ENCODE peak calls at places on chromosomes 6 and 20, in eight cellular contexts. One of them, this sample, is unnamed.

GRCh38 chr6:138999949-139000725 is 12.1 kb upstream of the REPS1 start:
- DNase-seq in EH: peak; percentile 61
- DNase-seq in NCI-H2081 treated with DMSO at 0.1 percent for 48 hours: no peak
- DNase-seq in K562: no peak
- DNase-seq in Caki2: no peak
- DNase-seq in T-helper 1 cell: no peak
- DNase-seq in T-cell: no peak
- DNase-seq in ascending aorta: no peak
- DNase-seq in this sample: no peak

GRCh38 chr6:136103763-136104311 is 146.3 kb downstream of the MTFR2 start:
- DNase-seq in ascending aorta: no peak
- DNase-seq in T-cell: no peak
- DNase-seq in NCI-H2081 treated with DMSO at 0.1 percent for 48 hours: no peak
- DNase-seq in EH: peak; percentile 32
- DNase-seq in K562: no peak
- DNase-seq in T-helper 1 cell: no peak
- DNase-seq in Caki2: no peak
- DNase-seq in this sample: peak; percentile 97

GRCh38 chr20:46965477-46965876 is 70.8 kb downstream of the EYA2 start:
- DNase-seq in Caki2: no peak
- DNase-seq in ascending aorta: no peak
- DNase-seq in T-cell: no peak
- DNase-seq in T-helper 1 cell: no peak
- DNase-seq in NCI-H2081 treated with DMSO at 0.1 percent for 48 hours: no peak
- DNase-seq in K562: no peak
- DNase-seq in EH: no peak
- DNase-seq in this sample: no peak

GRCh38 chr6:121033091-121033490 is 301.2 kb downstream of the TBC1D32 start:
- DNase-seq in EH: no peak
- DNase-seq in Caki2: no peak
- DNase-seq in T-cell: no peak
- DNase-seq in K562: no peak
- DNase-seq in NCI-H2081 treated with DMSO at 0.1 percent for 48 hours: no peak
- DNase-seq in T-helper 1 cell: no peak
- DNase-seq in ascending aorta: no peak
- DNase-seq in this sample: no peak

GRCh38 chr20:53869466-53870258 is 200.7 kb downstream of the BCAS1 start:
- DNase-seq in Caki2: peak; percentile 78
- DNase-seq in T-helper 1 cell: peak; percentile 20
- DNase-seq in NCI-H2081 treated with DMSO at 0.1 percent for 48 hours: no peak
- DNase-seq in K562: peak; percentile 74
- DNase-seq in T-cell: peak; percentile 62
- DNase-seq in ascending aorta: peak; percentile 79
- DNase-seq in EH: peak; percentile 66
- DNase-seq in this sample: peak; percentile 83

GRCh38 chr6:7215798-7216231 is 97.2 kb downstream of the SSR1 start:
- DNase-seq in NCI-H2081 treated with DMSO at 0.1 percent for 48 hours: no peak
- DNase-seq in ascending aorta: no peak
- DNase-seq in T-cell: no peak
- DNase-seq in K562: no peak
- DNase-seq in T-helper 1 cell: no peak
- DNase-seq in Caki2: no peak
- DNase-seq in EH: no peak
- DNase-seq in this sample: no peak

GRCh38 chr6:138377042-138377441 is 663 bp upstream of the SMIM28 start:
- DNase-seq in T-helper 1 cell: no peak
- DNase-seq in EH: no peak
- DNase-seq in T-cell: no peak
- DNase-seq in Caki2: no peak
- DNase-seq in NCI-H2081 treated with DMSO at 0.1 percent for 48 hours: no peak
- DNase-seq in ascending aorta: no peak
- DNase-seq in K562: no peak
- DNase-seq in this sample: no peak

GRCh38 chr6:71287038-71287437 is 1.6 kb upstream of the OGFRL1 start:
- DNase-seq in EH: peak; percentile 53
- DNase-seq in T-cell: no peak
- DNase-seq in T-helper 1 cell: no peak
- DNase-seq in NCI-H2081 treated with DMSO at 0.1 percent for 48 hours: no peak
- DNase-seq in K562: no peak
- DNase-seq in ascending aorta: peak; percentile 63
- DNase-seq in Caki2: no peak
- DNase-seq in this sample: no peak

GRCh38 chr6:21873562-21873961 is 280.0 kb downstream of the SOX4 start:
- DNase-seq in EH: peak; percentile 97
- DNase-seq in ascending aorta: peak; percentile 82
- DNase-seq in Caki2: no peak
- DNase-seq in NCI-H2081 treated with DMSO at 0.1 percent for 48 hours: no peak
- DNase-seq in T-helper 1 cell: no peak
- DNase-seq in T-cell: no peak
- DNase-seq in K562: no peak
- DNase-seq in this sample: peak; percentile 97

GRCh38 chr6:30483677-30484279 is 5.5 kb upstream of the HLA-E start:
- DNase-seq in K562: peak; percentile 62
- DNase-seq in T-cell: no peak
- DNase-seq in ascending aorta: no peak
- DNase-seq in T-helper 1 cell: no peak
- DNase-seq in Caki2: peak; percentile 52
- DNase-seq in NCI-H2081 treated with DMSO at 0.1 percent for 48 hours: peak; percentile 2
- DNase-seq in EH: peak; percentile 75
- DNase-seq in this sample: peak; percentile 84

GRCh38 chr6:34990971-34991560 is 102.0 kb downstream of the ANKS1A start:
- DNase-seq in K562: no peak
- DNase-seq in Caki2: no peak
- DNase-seq in NCI-H2081 treated with DMSO at 0.1 percent for 48 hours: no peak
- DNase-seq in ascending aorta: no peak
- DNase-seq in EH: peak; percentile 82
- DNase-seq in T-cell: no peak
- DNase-seq in T-helper 1 cell: no peak
- DNase-seq in this sample: no peak

GRCh38 chr6:26250806-26251075 is 114.3 kb upstream of the BTN3A2 start:
- DNase-seq in T-helper 1 cell: no peak
- DNase-seq in ascending aorta: no peak
- DNase-seq in Caki2: no peak
- DNase-seq in T-cell: peak; percentile 54
- DNase-seq in NCI-H2081 treated with DMSO at 0.1 percent for 48 hours: no peak
- DNase-seq in EH: no peak
- DNase-seq in K562: no peak
- DNase-seq in this sample: peak; percentile 63

GRCh38 chr20:47501117-47501482 is 587 bp upstream of the NCOA3 start:
- DNase-seq in K562: peak; percentile 25
- DNase-seq in EH: no peak
- DNase-seq in Caki2: no peak
- DNase-seq in T-cell: no peak
- DNase-seq in ascending aorta: no peak
- DNase-seq in T-helper 1 cell: no peak
- DNase-seq in NCI-H2081 treated with DMSO at 0.1 percent for 48 hours: no peak
- DNase-seq in this sample: no peak

GRCh38 chr6:319177-320131 is 27.2 kb downstream of the DUSP22 start:
- DNase-seq in NCI-H2081 treated with DMSO at 0.1 percent for 48 hours: no peak
- DNase-seq in Caki2: no peak
- DNase-seq in T-helper 1 cell: no peak
- DNase-seq in ascending aorta: no peak
- DNase-seq in T-cell: no peak
- DNase-seq in EH: no peak
- DNase-seq in K562: no peak
- DNase-seq in this sample: no peak

GRCh38 chr6:95133578-95133977 is 443.8 kb upstream of the MANEA start:
- DNase-seq in EH: no peak
- DNase-seq in NCI-H2081 treated with DMSO at 0.1 percent for 48 hours: peak; percentile 22
- DNase-seq in T-cell: no peak
- DNase-seq in ascending aorta: no peak
- DNase-seq in T-helper 1 cell: no peak
- DNase-seq in Caki2: peak; percentile 24
- DNase-seq in K562: no peak
- DNase-seq in this sample: peak; percentile 17

GRCh38 chr20:56504373-56505005 is 20.1 kb upstream of the FAM209A start:
- DNase-seq in T-helper 1 cell: no peak
- DNase-seq in EH: peak; percentile 4
- DNase-seq in Caki2: no peak
- DNase-seq in K562: peak; percentile 41
- DNase-seq in T-cell: no peak
- DNase-seq in NCI-H2081 treated with DMSO at 0.1 percent for 48 hours: no peak
- DNase-seq in ascending aorta: no peak
- DNase-seq in this sample: peak; percentile 8

GRCh38 chr6:36616888-36617521 is 22.8 kb downstream of the SRSF3 start:
- DNase-seq in Caki2: no peak
- DNase-seq in ascending aorta: peak; percentile 63
- DNase-seq in EH: peak; percentile 58
- DNase-seq in T-helper 1 cell: no peak
- DNase-seq in NCI-H2081 treated with DMSO at 0.1 percent for 48 hours: no peak
- DNase-seq in T-cell: no peak
- DNase-seq in K562: no peak
- DNase-seq in this sample: no peak